ENCODE peak calls at places on chromosomes 6 and 20, in five cellular contexts. T, Y, H, D and F are unnamed samples. For H3K36me3 and H3K27me3, the result is how much of the 10 kb centered on the place peaks cover.

GRCh38 chr20:40963505-40963845 is 65.1 kb upstream of the TOP1 start:
- DNase-seq in H (no peak), T (no peak), Y (no peak), D (no peak), F (no peak)

GRCh38 chr6:13593720-13594119 is 19.3 kb downstream of the SIRT5 start:
- DNase-seq in Y (no peak), H (peak), D (no peak), T (no peak), F (no peak)

GRCh38 chr6:53916804-53917463 is 122.1 kb downstream of the LRRC1 start:
- DNase-seq in T (no peak), D (no peak), Y (no peak), H (no peak), F (no peak)

GRCh38 chr6:142642651-142643050 is 302.3 kb downstream of the HIVEP2 start:
- DNase-seq in D (no peak), T (no peak), H (no peak), Y (no peak), F (no peak)

GRCh38 chr6:99287523-99287922 is 62.0 kb downstream of the FAXC start:
- DNase-seq in H (no peak), T (no peak), D (no peak), Y (no peak), F (no peak)

GRCh38 chr6:157236040-157236725 is 87.1 kb downstream of the TMEM242 start:
- DNase-seq in Y (no peak), T (no peak), D (peak), H (no peak), F (peak)

GRCh38 chr6:148868314-148868713 is 121.5 kb downstream of the UST start:
- DNase-seq in Y (no peak), H (peak), D (no peak), T (no peak), F (no peak)

GRCh38 chr6:2221724-2222274 is 23.6 kb downstream of the GMDS start:
- DNase-seq in D (no peak), H (no peak), Y (peak), T (no peak), F (no peak)

GRCh38 chr6:158402184-158402583 is 89.9 kb downstream of the TULP4 start:
- DNase-seq in H (no peak), Y (no peak), D (no peak), T (no peak), F (no peak)

GRCh38 chr6:119446623-119447008 is 97.1 kb upstream of the MAN1A1 start:
- DNase-seq in H (peak), Y (no peak), T (peak), D (no peak), F (no peak)

GRCh38 chr6:136547336-136547735 is 2.9 kb downstream of the MAP7 start:
- DNase-seq in D (no peak), H (peak), T (peak), Y (peak), F (peak)

GRCh38 chr6:72933216-72933615 is 292.1 kb downstream of the KHDC1L start:
- DNase-seq in Y (no peak), D (no peak), H (no peak), T (no peak), F (no peak)

GRCh38 chr6:142902636-142903053 is 42.3 kb downstream of the HIVEP2 start:
- DNase-seq in T (peak), D (peak), Y (peak), H (peak), F (no peak)

GRCh38 chr6:103875221-103875620 is 984.5 kb downstream of the HACE1 start:
- DNase-seq in Y (no peak), T (no peak), H (no peak), D (no peak), F (no peak)

GRCh38 chr6:123380257-123380656 is 256.5 kb downstream of the TRDN start:
- DNase-seq in H (peak), T (peak), Y (no peak), D (no peak), F (peak)

GRCh38 chr6:161011509-161012480 is 20.2 kb downstream of the MAP3K4 start:
- DNase-seq in T (no peak), D (no peak), H (peak), Y (no peak), F (peak)

GRCh38 chr6:43247115-43247999 is 4.1 kb downstream of the TTBK1 start:
- DNase-seq in Y (peak), T (peak), H (no peak), D (peak), F (peak)

GRCh38 chr6:126446187-126446696 is 106.3 kb downstream of the CENPW start:
- DNase-seq in D (no peak), H (no peak), T (no peak), Y (no peak), F (no peak)

GRCh38 chr6:31308050-31308844 is 36.4 kb upstream of the HLA-C start:
- DNase-seq in Y (peak), H (no peak), D (peak), T (peak), F (peak)

GRCh38 chr6:4516206-4516605 is 260.0 kb upstream of the CDYL start:
- DNase-seq in Y (no peak), D (no peak), T (peak), H (no peak), F (no peak)

GRCh38 chr6:79307321-79308036 is 73.0 kb upstream of the HMGN3 start:
- DNase-seq in H (peak), Y (no peak), D (no peak), T (peak), F (no peak)

GRCh38 chr6:73532288-73532687 is 11.5 kb upstream of the EEF1A1 start:
- DNase-seq in H (no peak), Y (no peak), D (no peak), T (no peak), F (no peak)

GRCh38 chr6:16320533-16321340 is 82.3 kb downstream of the GMPR start:
- DNase-seq in H (peak), Y (no peak), D (no peak), T (peak), F (no peak)

GRCh38 chr6:25685896-25686295 is 33.9 kb downstream of the SCGN start:
- DNase-seq in H (no peak), Y (no peak), T (no peak), D (no peak), F (no peak)

GRCh38 chr6:27392623-27393022 is 4.1 kb downstream of the ZNF391 start:
- DNase-seq in T (no peak), Y (no peak), D (no peak), H (no peak), F (no peak)

GRCh38 chr6:27383011-27383410 is 5.5 kb upstream of the ZNF391 start:
- DNase-seq in D (no peak), Y (no peak), H (no peak), T (no peak), F (no peak)

GRCh38 chr6:27383481-27383880 is 5.1 kb upstream of the ZNF391 start:
- DNase-seq in Y (no peak), H (no peak), T (no peak), D (no peak), F (no peak)

GRCh38 chr6:27394073-27394472 is 5.5 kb downstream of the ZNF391 start:
- DNase-seq in H (no peak), Y (no peak), D (no peak), T (no peak), F (no peak)

DNA sequence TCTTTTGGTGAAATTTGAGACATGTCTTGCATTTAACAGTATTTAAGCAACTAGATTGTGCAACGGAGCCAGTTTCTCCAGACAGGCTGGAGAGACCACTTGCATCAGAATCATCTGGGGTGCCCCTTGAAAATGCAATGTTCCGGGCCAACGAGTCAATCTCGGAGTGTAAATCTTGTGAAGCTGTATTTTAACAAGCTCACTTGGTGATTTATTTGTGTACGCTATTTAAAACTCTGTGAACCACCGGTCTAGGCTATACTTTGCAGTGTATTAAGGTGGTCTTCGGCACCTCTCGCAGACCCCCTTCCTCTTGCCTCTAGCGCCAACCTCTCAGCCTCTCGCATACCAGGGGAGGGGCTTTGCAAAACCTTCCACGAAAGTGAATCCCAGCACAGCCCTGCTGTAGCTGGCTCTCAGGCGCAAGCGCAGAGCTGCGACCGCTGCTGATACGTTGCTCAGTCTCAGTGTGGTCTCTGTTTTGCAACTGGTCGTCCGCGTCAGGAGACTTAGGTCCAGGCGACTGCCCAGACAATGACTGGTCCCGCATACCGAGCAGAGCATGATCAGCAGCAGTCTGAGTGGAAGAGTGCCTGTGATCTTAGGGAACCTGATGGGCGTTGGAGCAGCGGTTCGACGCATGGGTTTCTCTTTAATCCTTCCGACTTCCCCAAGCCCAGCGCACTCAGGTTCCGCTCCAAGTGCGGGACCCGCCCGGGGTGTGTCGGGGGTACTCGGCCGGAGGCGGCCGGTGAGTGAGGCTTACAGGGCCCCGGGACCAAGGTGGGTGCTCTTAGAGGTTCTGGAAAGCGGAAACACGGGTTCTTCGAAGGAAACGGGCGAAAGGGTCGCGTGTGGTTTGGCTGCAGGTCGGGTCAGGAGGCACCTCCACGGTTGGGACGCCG is at the start of gene ZNF391:
- DNase-seq in Y (peak), H (peak), T (peak), D (peak), F (peak)
- H3K4me3 ChIP-seq in Y (peak), H (peak), T (peak), D (peak), F (peak)

DNA sequence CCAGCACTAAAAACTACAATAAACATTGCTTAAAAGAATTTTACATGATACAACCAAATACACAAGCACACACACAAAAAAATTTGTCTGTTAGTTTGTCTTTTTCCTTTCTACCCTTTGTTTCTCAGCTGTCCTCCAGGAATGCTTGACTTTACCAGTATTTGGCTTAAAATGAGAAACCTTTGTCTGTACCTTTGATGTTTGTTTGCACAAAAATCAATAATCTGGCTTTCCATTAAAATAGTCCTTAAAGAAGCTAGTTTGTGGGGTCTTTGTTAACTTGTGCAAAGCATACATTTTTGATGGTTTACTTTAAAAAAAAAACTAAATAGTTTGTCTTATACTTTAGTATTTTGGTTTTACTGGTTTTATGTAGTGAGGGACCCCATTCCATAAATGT is 49.3 kb downstream of the RPRD1B start:
- DNase-seq in T (no peak), Y (no peak), D (no peak), H (no peak), F (no peak)
- H3K36me3 ChIP-seq in T (under half), Y (half or more), D (under half), H (under half), F (under half)

GRCh38 chr20:10134176-10134575 is 84.5 kb upstream of the SNAP25 start:
- DNase-seq in H (no peak), Y (no peak), D (no peak), T (no peak), F (no peak)

GRCh38 chr20:10132391-10132790 is 86.2 kb upstream of the SNAP25 start:
- DNase-seq in H (no peak), D (no peak), Y (no peak), T (no peak), F (no peak)

GRCh38 chr20:10133532-10133931 is 85.1 kb upstream of the SNAP25 start:
- DNase-seq in Y (no peak), T (no peak), H (no peak), D (no peak), F (no peak)

GRCh38 chr20:10137032-10137431 is 81.6 kb upstream of the SNAP25 start:
- DNase-seq in Y (no peak), T (no peak), H (no peak), D (no peak), F (no peak)

DNA sequence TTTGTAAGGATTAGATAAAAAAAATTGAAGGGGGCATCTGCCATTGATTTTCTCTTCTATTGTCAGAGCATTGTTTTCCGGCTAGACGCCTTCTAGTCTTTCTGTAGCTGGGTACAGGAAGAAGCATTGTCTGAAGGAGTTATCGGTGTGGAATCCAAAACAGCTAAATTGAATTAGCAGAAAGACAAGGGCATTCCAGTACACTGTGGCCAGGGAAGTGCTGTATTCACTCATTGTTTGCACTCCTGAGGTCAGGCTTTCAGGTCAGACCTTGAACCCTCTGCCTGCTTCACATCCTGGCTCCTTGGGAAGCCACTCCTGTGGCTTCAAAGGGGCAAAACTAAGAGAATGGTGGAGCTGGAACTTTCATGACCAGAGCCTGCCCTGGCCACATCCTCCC is 81.1 kb upstream of the SNAP25 start:
- DNase-seq in Y (no peak), T (no peak), H (no peak), D (no peak), F (no peak)
- H3K27me3 ChIP-seq in Y (under half), T (under half), H (under half), D (under half), F (under half)

DNA sequence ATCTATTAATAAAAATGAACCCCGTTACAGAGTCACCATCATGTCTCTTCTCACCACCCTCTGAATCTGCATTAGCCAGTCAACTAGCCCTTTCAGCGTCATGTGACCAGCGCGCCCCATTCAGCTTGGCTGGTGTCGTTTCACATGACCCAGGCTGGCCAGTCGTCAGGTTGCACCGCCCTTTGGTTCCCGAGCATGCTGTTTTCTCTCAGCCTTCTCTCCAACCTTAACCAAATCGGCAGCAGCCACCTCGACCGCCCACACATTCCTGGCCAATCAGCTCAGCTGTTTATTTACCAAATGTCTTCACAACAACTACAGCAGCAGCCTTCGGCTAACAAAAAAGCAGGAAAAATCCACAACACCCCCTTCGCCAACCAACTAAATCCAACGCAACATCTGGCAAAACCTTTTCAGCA is 5.6 kb downstream of the SRSF3 start:
- DNase-seq in H (peak), Y (peak), T (peak), D (peak), F (peak)
- H3K4me3 ChIP-seq in H (peak), Y (peak), T (peak), D (peak), F (no peak)

DNA sequence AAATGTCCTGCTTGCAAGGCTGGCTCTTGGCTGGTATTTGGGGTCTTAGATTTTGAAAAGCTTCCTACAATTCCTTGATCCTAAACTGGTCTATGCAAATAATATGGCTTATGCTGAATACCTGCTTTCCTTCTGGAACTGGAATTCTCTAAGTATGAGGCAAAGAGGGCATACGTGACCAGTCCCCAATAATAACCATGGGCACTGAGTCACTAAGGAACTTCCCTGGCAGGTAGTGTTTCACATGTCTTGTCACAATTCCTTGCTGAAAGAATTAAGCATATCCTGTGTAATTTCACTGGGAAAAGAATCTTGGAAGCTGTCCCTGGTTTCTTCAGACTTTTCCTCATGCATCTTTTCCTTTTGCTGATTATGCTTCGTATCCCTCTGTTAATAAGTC is 106.5 kb downstream of the MMS22L start:
- DNase-seq in H (peak), Y (no peak), D (no peak), T (no peak), F (no peak)
- H3K36me3 ChIP-seq in H (under half), Y (under half), D (under half), T (under half), F (under half)

GRCh38 chr20:37419307-37419706 is 73.4 kb downstream of the SRC start:
- DNase-seq in D (no peak), T (no peak), Y (no peak), H (no peak), F (no peak)

GRCh38 chr20:37417857-37418501 is 72.0 kb downstream of the SRC start:
- DNase-seq in T (peak), D (no peak), Y (no peak), H (peak), F (no peak)

GRCh38 chr20:37417146-37417856 is 71.4 kb downstream of the SRC start:
- DNase-seq in H (no peak), Y (no peak), D (no peak), T (no peak), F (peak)

GRCh38 chr20:37419774-37420542 is 74.0 kb downstream of the SRC start:
- DNase-seq in Y (no peak), H (no peak), D (no peak), T (no peak), F (no peak)

DNA sequence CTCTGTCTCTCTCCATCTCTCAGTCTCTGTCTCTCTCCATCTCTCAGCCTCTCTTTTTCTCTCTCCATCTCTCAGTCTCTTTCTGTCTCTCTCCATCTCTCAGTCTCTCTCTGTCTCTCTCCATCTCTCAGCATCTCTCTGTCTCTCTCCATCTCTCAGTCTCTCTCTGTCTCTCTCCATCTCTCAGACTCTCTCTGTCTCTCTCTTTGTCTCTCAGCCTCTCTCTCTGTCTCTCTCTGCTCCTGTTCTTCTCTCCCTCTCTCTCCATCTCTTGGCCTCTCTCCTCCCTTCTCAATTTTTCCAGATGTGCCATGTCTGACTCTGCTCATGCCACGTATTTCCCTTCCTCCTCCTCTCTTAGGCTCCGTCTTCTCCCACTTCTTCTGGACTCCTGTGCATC is 72.7 kb downstream of the SRC start:
- DNase-seq in H (no peak), Y (no peak), D (no peak), T (no peak), F (no peak)
- H3K27me3 ChIP-seq in H (half or more), Y (under half), D (under half), T (under half), F (under half)

GRCh38 chr20:60132162-60132826 is 174.1 kb downstream of the CDH26 start:
- DNase-seq in H (no peak), T (no peak), D (no peak), Y (no peak), F (no peak)
- H3K4me3 ChIP-seq in H (no peak), T (no peak), D (no peak), Y (no peak), F (no peak)